ENCODE peak calls at places on chromosomes 7 and 10, in ten cellular contexts. N is D721Med, L is ovary, T is PC-9, X is Panc1, S is brain microvascular endothelial cell, Y is stomach, W is foreskin fibroblast, Z is BJ, Q is mammary epithelial cell. A is an unnamed sample.

GRCh38 chr10:19921300-19922140 is 105.3 kb downstream of the PLXDC2 start:
- DNase-seq in L (no peak), T (no peak), X (no peak), Y (no peak), W (peak), Z (no peak), Q (peak), S (peak), N (no peak), A (no peak)

GRCh38 chr10:91700273-91700672 is 67.4 kb upstream of the PPP1R3C start:
- DNase-seq in T (no peak), W (no peak), S (no peak), X (no peak), Z (no peak), L (no peak), Y (no peak), N (no peak), Q (no peak), A (no peak)

GRCh38 chr7:134804351-134804750 is 24.9 kb downstream of the CALD1 start:
- DNase-seq in Z (no peak), S (peak), Y (no peak), L (no peak), X (no peak), W (peak), T (no peak), Q (no peak), N (no peak), A (no peak)

GRCh38 chr10:5234106-5234877 is 37.7 kb downstream of the AKR1C4 start:
- DNase-seq in X (no peak), Q (peak), Y (peak), W (peak), N (no peak), Z (no peak), S (no peak), T (peak), L (no peak), A (no peak)

GRCh38 chr7:138799336-138799965 is 1.5 kb upstream of the ATP6V0A4 start:
- DNase-seq in X (no peak), W (no peak), T (no peak), Q (no peak), L (no peak), Y (no peak), N (no peak), S (no peak), Z (no peak), A (no peak)

GRCh38 chr10:133401500-133401899 is 7.5 kb downstream of the MTG1 start:
- DNase-seq in Z (no peak), Q (no peak), Y (peak), X (no peak), N (no peak), S (no peak), T (no peak), L (no peak), W (no peak), A (no peak)

GRCh38 chr7:158043461-158044155 is 544.0 kb downstream of the PTPRN2 start:
- DNase-seq in Z (no peak), W (no peak), L (no peak), T (no peak), Q (no peak), N (no peak), S (no peak), X (no peak), Y (peak), A (no peak)

GRCh38 chr10:5584895-5585516 is 60.2 kb downstream of the CALML3 start:
- DNase-seq in X (peak), Z (peak), T (peak), Q (peak), Y (no peak), S (peak), W (peak), N (no peak), L (no peak), A (no peak)

GRCh38 chr10:99924451-99924850 is 85.3 kb downstream of the DNMBP start:
- DNase-seq in Y (no peak), Z (no peak), X (no peak), T (no peak), W (no peak), Q (no peak), L (no peak), S (no peak), N (no peak), A (no peak)

GRCh38 chr7:5396999-5397656 is 26.5 kb downstream of the TNRC18 start:
- DNase-seq in T (peak), Y (peak), Z (peak), N (no peak), X (no peak), W (peak), S (no peak), Q (peak), L (peak), A (no peak)

GRCh38 chr10:132458595-132459251 is 61.7 kb downstream of the PWWP2B start:
- DNase-seq in S (no peak), Q (no peak), Z (no peak), Y (peak), N (no peak), W (no peak), T (no peak), X (no peak), L (peak), A (peak)

GRCh38 chr10:73827346-73828089 is 16.1 kb upstream of the NDST2 start:
- DNase-seq in T (no peak), Q (peak), X (no peak), L (no peak), S (peak), N (no peak), W (no peak), Z (no peak), Y (no peak), A (no peak)

GRCh38 chr7:112452102-112452888 is 2.0 kb downstream of the IFRD1 start:
- DNase-seq in S (peak), Q (peak), Z (no peak), X (peak), Y (peak), W (peak), N (no peak), L (peak), T (peak), A (no peak)

GRCh38 chr10:121864653-121865052 is 63.2 kb downstream of the ATE1 start:
- DNase-seq in Q (no peak), Z (no peak), N (no peak), L (no peak), S (no peak), Y (no peak), X (no peak), W (no peak), T (no peak), A (no peak)

GRCh38 chr7:151396328-151396970 is 13.4 kb downstream of the WDR86 start:
- DNase-seq in S (no peak), L (no peak), Z (no peak), Q (no peak), Y (no peak), W (no peak), N (no peak), X (no peak), T (no peak), A (no peak)

GRCh38 chr10:7070950-7071349 is 339.9 kb downstream of the SFMBT2 start:
- DNase-seq in N (no peak), T (no peak), X (no peak), Q (no peak), W (no peak), L (no peak), Z (no peak), Y (no peak), S (no peak), A (no peak)

GRCh38 chr10:44457259-44457658 is 72.4 kb upstream of the CXCL12 start:
- DNase-seq in N (no peak), Z (no peak), W (no peak), S (no peak), X (no peak), L (no peak), T (no peak), Y (no peak), Q (no peak), A (no peak)
- TF ChIP-seq CTCF in N (no peak), Z (no peak), W (no peak), S (peak), X (peak), L (no peak), T (peak), Y (no peak), Q (no peak), A (peak)

DNA sequence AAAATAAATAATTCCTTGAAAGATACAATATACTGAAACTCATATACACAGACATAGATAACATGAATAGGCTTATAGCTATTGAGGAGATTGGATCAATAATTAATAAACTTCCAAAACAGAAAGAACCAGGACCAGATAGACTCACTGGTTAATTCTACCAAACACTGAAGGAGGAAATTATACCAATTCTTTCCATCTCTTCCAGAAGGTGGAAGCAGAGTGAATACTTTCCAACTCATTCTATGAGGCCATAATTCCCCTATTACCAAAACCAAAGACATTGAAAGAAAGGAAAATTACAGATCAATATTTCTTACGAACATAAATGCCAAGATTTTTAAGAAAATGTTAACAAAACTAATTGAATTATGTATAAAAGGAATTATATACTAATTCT is 624.8 kb upstream of the LRRTM3 start:
- DNase-seq in Y (no peak), Q (no peak), W (no peak), S (no peak), Z (no peak), L (no peak), T (no peak), N (no peak), X (no peak), A (no peak)
- TF ChIP-seq CTCF in Y (no peak), Q (no peak), W (no peak), S (no peak), Z (no peak), L (no peak), T (no peak), N (no peak), X (no peak), A (no peak)

GRCh38 chr7:107148721-107149120 is 20.1 kb upstream of the HBP1 start:
- DNase-seq in W (no peak), Y (no peak), Z (no peak), Q (no peak), N (no peak), S (no peak), L (no peak), X (no peak), T (peak), A (no peak)

GRCh38 chr7:107149863-107150262 is 18.9 kb upstream of the HBP1 start:
- DNase-seq in L (no peak), N (no peak), T (no peak), Q (no peak), Z (no peak), W (no peak), X (no peak), Y (no peak), S (no peak), A (no peak)

GRCh38 chr7:107150375-107151073 is 18.3 kb upstream of the HBP1 start:
- DNase-seq in Z (peak), X (no peak), Y (peak), S (peak), N (no peak), L (peak), T (peak), W (peak), Q (peak), A (peak)

GRCh38 chr7:107145072-107145838 is 23.5 kb upstream of the HBP1 start:
- DNase-seq in N (no peak), Q (no peak), W (no peak), Z (no peak), X (no peak), Y (no peak), S (no peak), L (no peak), T (no peak), A (no peak)

GRCh38 chr7:107147464-107148214 is 21.2 kb upstream of the HBP1 start:
- DNase-seq in L (no peak), X (no peak), W (peak), T (no peak), N (no peak), S (peak), Z (no peak), Q (peak), Y (no peak), A (no peak)
- TF ChIP-seq CTCF in L (peak), X (peak), W (peak), T (peak), N (peak), S (peak), Z (peak), Q (peak), Y (peak), A (peak)

DNA sequence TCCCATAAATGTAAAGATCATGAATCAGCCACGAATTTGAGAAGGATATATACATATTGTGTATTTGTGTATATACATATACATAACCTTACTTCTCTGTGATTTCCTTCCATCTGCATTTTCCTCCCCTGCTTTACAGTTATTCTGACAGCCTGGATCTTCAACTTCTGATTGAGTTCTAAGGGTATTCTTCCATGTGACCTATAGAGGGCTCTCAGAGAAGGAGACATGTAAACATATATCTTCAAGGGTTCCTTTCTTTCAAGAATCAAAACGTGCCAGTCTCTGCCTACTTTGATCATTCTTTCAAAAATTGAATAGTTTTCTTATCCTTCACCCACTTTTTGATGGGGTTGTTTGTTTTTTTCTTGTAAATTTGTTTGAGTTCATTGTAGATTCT is 453.7 kb upstream of the POT1 start:
- DNase-seq in T (no peak), Z (no peak), Q (peak), N (no peak), X (no peak), Y (no peak), S (no peak), W (no peak), L (no peak), A (no peak)
- TF ChIP-seq CTCF in T (no peak), Z (no peak), Q (peak), N (no peak), X (peak), Y (no peak), S (peak), W (no peak), L (no peak), A (no peak)

GRCh38 chr7:23397241-23397640 is 73.0 kb downstream of the IGF2BP3 start:
- DNase-seq in Z (no peak), W (no peak), L (no peak), S (no peak), Q (no peak), T (no peak), X (no peak), Y (no peak), N (no peak), A (no peak)
- TF ChIP-seq CTCF in Z (no peak), W (no peak), L (no peak), S (no peak), Q (no peak), T (no peak), X (no peak), Y (no peak), N (no peak), A (no peak)

GRCh38 chr7:74544706-74545469 is 91.2 kb downstream of the GTF2IRD1 start:
- DNase-seq in Q (peak), S (peak), Y (peak), Z (no peak), X (peak), T (no peak), N (no peak), L (no peak), W (peak), A (no peak)
- TF ChIP-seq CTCF in Q (peak), S (peak), Y (peak), Z (peak), X (peak), T (peak), N (peak), L (no peak), W (peak), A (peak)

A was measured in mesothelial cell of epicardium.